ENCODE peak calls at places on chromosomes 5 and 9, in five cellular contexts. One of them, this sample, is unnamed.

GRCh38 chr5:133226186-133226585 is 174.4 kb downstream of the HSPA4 start:
- DNase-seq in cardiac muscle cell: no peak
- DNase-seq in HCT116: no peak
- DNase-seq in pancreas: no peak
- DNase-seq in fibroblast of lung: no peak
- DNase-seq in this sample: no peak

GRCh38 chr9:70578720-70579119 is 164.3 kb upstream of the KLF9 start:
- DNase-seq in HCT116: no peak
- DNase-seq in cardiac muscle cell: no peak
- DNase-seq in pancreas: no peak
- DNase-seq in fibroblast of lung: no peak
- DNase-seq in this sample: no peak

GRCh38 chr9:124010665-124011321 is 775 bp upstream of the LHX2 start:
- DNase-seq in fibroblast of lung: peak; percentile 29
- DNase-seq in pancreas: peak; percentile 58
- DNase-seq in cardiac muscle cell: peak; percentile 53
- DNase-seq in HCT116: no peak
- DNase-seq in this sample: no peak

GRCh38 chr5:98349251-98349989 is 424.0 kb upstream of the RGMB start:
- DNase-seq in HCT116: peak; percentile 8
- DNase-seq in fibroblast of lung: peak; percentile 79
- DNase-seq in pancreas: no peak
- DNase-seq in cardiac muscle cell: peak; percentile 34
- DNase-seq in this sample: peak; percentile 76

GRCh38 chr5:175347931-175348330 is 96.1 kb downstream of the DRD1 start:
- DNase-seq in pancreas: no peak
- DNase-seq in cardiac muscle cell: no peak
- DNase-seq in fibroblast of lung: no peak
- DNase-seq in HCT116: no peak
- DNase-seq in this sample: no peak

GRCh38 chr5:112757468-112758208 is 20.0 kb downstream of the APC start:
- DNase-seq in HCT116: peak; percentile 48
- DNase-seq in pancreas: no peak
- DNase-seq in cardiac muscle cell: peak; percentile 75
- DNase-seq in fibroblast of lung: peak; percentile 48
- DNase-seq in this sample: no peak

GRCh38 chr5:26847041-26847736 is 191.2 kb downstream of the CDH9 start:
- DNase-seq in HCT116: no peak
- DNase-seq in fibroblast of lung: no peak
- DNase-seq in pancreas: no peak
- DNase-seq in cardiac muscle cell: no peak
- DNase-seq in this sample: no peak

GRCh38 chr9:134592018-134592818 is 49.4 kb upstream of the COL5A1 start:
- DNase-seq in pancreas: peak; percentile 42
- DNase-seq in cardiac muscle cell: peak; percentile 90
- DNase-seq in HCT116: no peak
- DNase-seq in fibroblast of lung: peak; percentile 91
- DNase-seq in this sample: no peak

GRCh38 chr9:91214086-91214485 is 147.6 kb downstream of the AUH start:
- DNase-seq in pancreas: no peak
- DNase-seq in fibroblast of lung: peak; percentile 63
- DNase-seq in cardiac muscle cell: peak; percentile 33
- DNase-seq in HCT116: no peak
- DNase-seq in this sample: peak; percentile 37

GRCh38 chr5:83313431-83313830 is 158.1 kb upstream of the VCAN start:
- DNase-seq in cardiac muscle cell: peak; percentile 37
- DNase-seq in fibroblast of lung: peak; percentile 81
- DNase-seq in HCT116: no peak
- DNase-seq in pancreas: no peak
- DNase-seq in this sample: no peak

GRCh38 chr9:77534376-77535057 is 113.6 kb downstream of the GNA14 start:
- DNase-seq in cardiac muscle cell: peak; percentile 34
- DNase-seq in fibroblast of lung: no peak
- DNase-seq in HCT116: no peak
- DNase-seq in pancreas: no peak
- DNase-seq in this sample: no peak

GRCh38 chr9:23814243-23814642 is 11.8 kb downstream of the ELAVL2 start:
- DNase-seq in pancreas: no peak
- DNase-seq in HCT116: no peak
- DNase-seq in cardiac muscle cell: no peak
- DNase-seq in fibroblast of lung: no peak
- DNase-seq in this sample: peak; percentile 29

GRCh38 chr5:108345541-108346171 is 36.2 kb downstream of the FBXL17 start:
- DNase-seq in pancreas: no peak
- DNase-seq in cardiac muscle cell: peak; percentile 71
- DNase-seq in fibroblast of lung: peak; percentile 41
- DNase-seq in HCT116: peak; percentile 13
- DNase-seq in this sample: peak; percentile 38

GRCh38 chr5:114450516-114450909 is 88.6 kb downstream of the KCNN2 start:
- DNase-seq in pancreas: no peak
- DNase-seq in HCT116: no peak
- DNase-seq in fibroblast of lung: no peak
- DNase-seq in cardiac muscle cell: peak; percentile 9
- DNase-seq in this sample: no peak

GRCh38 chr9:30140415-30140814 is 2244.0 kb upstream of the ACO1 start:
- DNase-seq in pancreas: no peak
- DNase-seq in cardiac muscle cell: no peak
- DNase-seq in HCT116: no peak
- DNase-seq in fibroblast of lung: no peak
- DNase-seq in this sample: no peak

GRCh38 chr5:61362796-61363364 is 30.8 kb downstream of the ZSWIM6 start:
- DNase-seq in fibroblast of lung: peak; percentile 21
- DNase-seq in pancreas: no peak
- DNase-seq in cardiac muscle cell: peak; percentile 24
- DNase-seq in HCT116: no peak
- DNase-seq in this sample: no peak

GRCh38 chr9:113131689-113132151 is 19.1 kb upstream of the SLC31A2 start:
- DNase-seq in pancreas: no peak
- DNase-seq in fibroblast of lung: peak; percentile 30
- DNase-seq in HCT116: no peak
- DNase-seq in cardiac muscle cell: peak; percentile 47
- DNase-seq in this sample: no peak

GRCh38 chr9:120394058-120394669 is 185.8 kb downstream of the CDK5RAP2 start:
- DNase-seq in HCT116: no peak
- DNase-seq in cardiac muscle cell: peak; percentile 95
- DNase-seq in pancreas: no peak
- DNase-seq in fibroblast of lung: peak; percentile 97
- DNase-seq in this sample: peak; percentile 44

GRCh38 chr5:127802477-127802865 is 99.3 kb downstream of the CCDC192 start:
- DNase-seq in cardiac muscle cell: peak; percentile 21
- DNase-seq in pancreas: no peak
- DNase-seq in fibroblast of lung: peak; percentile 43
- DNase-seq in HCT116: no peak
- DNase-seq in this sample: no peak

GRCh38 chr9:97986466-97986865 is 3.3 kb downstream of the ANP32B start:
- DNase-seq in pancreas: no peak
- DNase-seq in HCT116: no peak
- DNase-seq in cardiac muscle cell: no peak
- DNase-seq in fibroblast of lung: no peak
- DNase-seq in this sample: no peak

GRCh38 chr9:73180373-73180772 is 28.7 kb downstream of the ANXA1 start:
- DNase-seq in HCT116: no peak
- DNase-seq in fibroblast of lung: peak; percentile 82
- DNase-seq in pancreas: no peak
- DNase-seq in cardiac muscle cell: peak; percentile 60
- DNase-seq in this sample: no peak

GRCh38 chr9:97615439-97616072 is 17.6 kb downstream of the TSTD2 start:
- DNase-seq in cardiac muscle cell: peak; percentile 80
- DNase-seq in fibroblast of lung: peak; percentile 49
- DNase-seq in pancreas: no peak
- DNase-seq in HCT116: peak; percentile 29
- DNase-seq in this sample: peak; percentile 29

GRCh38 chr5:135013947-135014570 is 20.0 kb downstream of the PITX1 start:
- DNase-seq in HCT116: no peak
- DNase-seq in fibroblast of lung: peak; percentile 43
- DNase-seq in pancreas: peak; percentile 75
- DNase-seq in cardiac muscle cell: peak; percentile 38
- DNase-seq in this sample: no peak

GRCh38 chr5:4882186-4882585 is 257.9 kb upstream of the ADAMTS16 start:
- DNase-seq in cardiac muscle cell: no peak
- DNase-seq in fibroblast of lung: no peak
- DNase-seq in HCT116: no peak
- DNase-seq in pancreas: no peak
- DNase-seq in this sample: no peak

DNA sequence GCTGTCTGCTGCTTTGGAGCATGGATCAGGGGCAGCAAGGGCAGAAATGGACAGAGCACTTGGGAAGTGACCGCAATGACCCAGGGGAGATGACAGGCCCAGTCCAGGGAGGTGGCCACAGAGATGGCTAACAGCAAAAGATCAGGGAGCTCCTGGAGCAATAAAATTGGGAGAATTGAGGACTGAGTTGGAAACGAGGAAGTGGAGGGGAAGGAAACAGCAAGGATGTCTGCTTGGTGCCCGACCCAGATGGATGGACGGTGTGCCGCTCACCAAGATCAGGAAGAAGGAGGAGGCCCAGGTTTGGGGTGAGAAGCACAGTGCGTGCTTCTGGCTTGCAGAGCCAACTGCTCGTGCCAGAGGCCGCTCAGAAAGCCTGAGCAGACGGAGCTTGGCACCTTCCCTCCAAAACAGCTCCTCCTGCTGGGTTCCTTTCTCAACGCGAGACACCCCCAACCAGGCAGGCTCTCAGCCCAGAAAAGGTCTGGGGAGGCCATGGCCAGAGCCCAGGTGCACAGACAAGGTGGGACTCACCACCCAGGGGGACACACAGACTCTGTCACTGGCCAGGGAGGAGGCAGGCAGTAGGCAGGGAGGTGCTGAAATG is 1.7 kb upstream of the SLC34A1 start:
- DNase-seq in fibroblast of lung: no peak
- DNase-seq in HCT116: no peak
- DNase-seq in pancreas: no peak
- DNase-seq in cardiac muscle cell: peak; percentile 51
- DNase-seq in this sample: peak; percentile 22
- H3K4me1 ChIP-seq in fibroblast of lung: no peaks in the 10 kb centered on the region
- H3K4me1 ChIP-seq in HCT116: peaks cover 17% of the 10 kb centered on the region
- H3K4me1 ChIP-seq in pancreas: no peaks in the 10 kb centered on the region
- H3K4me1 ChIP-seq in cardiac muscle cell: no peaks in the 10 kb centered on the region
- H3K4me1 ChIP-seq in this sample: no peaks in the 10 kb centered on the region

DNA sequence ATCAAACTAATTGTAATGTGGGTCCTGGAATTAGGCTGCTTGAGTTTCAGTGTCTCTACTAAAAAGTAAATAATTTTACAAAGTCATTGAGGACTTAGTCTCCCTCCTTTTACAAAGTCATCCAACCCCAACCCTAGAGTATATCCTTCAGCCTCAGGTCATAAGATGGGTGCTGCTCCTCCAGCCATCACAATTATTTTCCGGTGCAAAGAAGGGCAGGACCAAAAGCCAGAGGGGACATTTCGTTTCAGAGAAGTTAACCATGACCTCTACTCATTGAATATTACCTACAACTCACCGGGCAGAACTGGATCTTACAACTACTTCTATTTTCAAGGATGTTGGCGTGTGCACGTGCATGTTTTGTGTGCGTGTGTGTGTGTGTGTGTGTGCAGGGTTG is 60.5 kb upstream of the TNFSF8 start:
- DNase-seq in HCT116: no peak
- DNase-seq in pancreas: no peak
- DNase-seq in fibroblast of lung: no peak
- DNase-seq in cardiac muscle cell: no peak
- DNase-seq in this sample: no peak
- H3K27me3 ChIP-seq in HCT116: peaks cover 36% of the 10 kb centered on the region
- H3K27me3 ChIP-seq in pancreas: no peaks in the 10 kb centered on the region
- H3K27me3 ChIP-seq in fibroblast of lung: peaks cover 8% of the 10 kb centered on the region
- H3K27me3 ChIP-seq in cardiac muscle cell: peaks cover 84% of the 10 kb centered on the region
- H3K27me3 ChIP-seq in this sample: peaks cover 17% of the 10 kb centered on the region

GRCh38 chr9:129480705-129481104 is 140.2 kb downstream of the C9orf50 start:
- DNase-seq in pancreas: no peak
- DNase-seq in HCT116: no peak
- DNase-seq in fibroblast of lung: no peak
- DNase-seq in cardiac muscle cell: no peak
- DNase-seq in this sample: no peak
- H3K4me1 ChIP-seq in pancreas: peaks cover 30% of the 10 kb centered on the region
- H3K4me1 ChIP-seq in HCT116: peaks cover 99% of the 10 kb centered on the region
- H3K4me1 ChIP-seq in fibroblast of lung: peaks cover 35% of the 10 kb centered on the region
- H3K4me1 ChIP-seq in cardiac muscle cell: peaks cover 49% of the 10 kb centered on the region
- H3K4me1 ChIP-seq in this sample: peaks cover 17% of the 10 kb centered on the region

GRCh38 chr5:73433272-73433981 is 15.2 kb downstream of the FOXD1 start:
- DNase-seq in fibroblast of lung: no peak
- DNase-seq in pancreas: no peak
- DNase-seq in HCT116: no peak
- DNase-seq in cardiac muscle cell: no peak
- DNase-seq in this sample: no peak
- H3K27me3 ChIP-seq in fibroblast of lung: peaks cover 12% of the 10 kb centered on the region
- H3K27me3 ChIP-seq in pancreas: peaks cover 3% of the 10 kb centered on the region
- H3K27me3 ChIP-seq in HCT116: no peaks in the 10 kb centered on the region
- H3K27me3 ChIP-seq in cardiac muscle cell: peaks cover 99% of the 10 kb centered on the region
- H3K27me3 ChIP-seq in this sample: peaks cover 18% of the 10 kb centered on the region

GRCh38 chr9:133121200-133122166 is at the start of gene RALGDS:
- DNase-seq in HCT116: peak; percentile 56
- DNase-seq in fibroblast of lung: peak; percentile 77
- DNase-seq in cardiac muscle cell: peak; percentile 88
- DNase-seq in pancreas: peak; percentile 95
- DNase-seq in this sample: no peak
- H3K4me1 ChIP-seq in HCT116: peaks cover 38% of the 10 kb centered on the region
- H3K4me1 ChIP-seq in fibroblast of lung: peaks cover 24% of the 10 kb centered on the region
- H3K4me1 ChIP-seq in cardiac muscle cell: peaks cover 50% of the 10 kb centered on the region
- H3K4me1 ChIP-seq in pancreas: peaks cover 26% of the 10 kb centered on the region
- H3K4me1 ChIP-seq in this sample: no peaks in the 10 kb centered on the region

GRCh38 chr9:121464968-121465367 is 34.7 kb downstream of the GGTA1 start:
- DNase-seq in HCT116: no peak
- DNase-seq in fibroblast of lung: no peak
- DNase-seq in cardiac muscle cell: no peak
- DNase-seq in pancreas: no peak
- DNase-seq in this sample: no peak
- H3K27me3 ChIP-seq in HCT116: peaks cover 4% of the 10 kb centered on the region
- H3K27me3 ChIP-seq in fibroblast of lung: peaks cover 9% of the 10 kb centered on the region
- H3K27me3 ChIP-seq in cardiac muscle cell: peaks cover 3% of the 10 kb centered on the region
- H3K27me3 ChIP-seq in pancreas: no peaks in the 10 kb centered on the region
- H3K27me3 ChIP-seq in this sample: peaks cover 64% of the 10 kb centered on the region

DNA sequence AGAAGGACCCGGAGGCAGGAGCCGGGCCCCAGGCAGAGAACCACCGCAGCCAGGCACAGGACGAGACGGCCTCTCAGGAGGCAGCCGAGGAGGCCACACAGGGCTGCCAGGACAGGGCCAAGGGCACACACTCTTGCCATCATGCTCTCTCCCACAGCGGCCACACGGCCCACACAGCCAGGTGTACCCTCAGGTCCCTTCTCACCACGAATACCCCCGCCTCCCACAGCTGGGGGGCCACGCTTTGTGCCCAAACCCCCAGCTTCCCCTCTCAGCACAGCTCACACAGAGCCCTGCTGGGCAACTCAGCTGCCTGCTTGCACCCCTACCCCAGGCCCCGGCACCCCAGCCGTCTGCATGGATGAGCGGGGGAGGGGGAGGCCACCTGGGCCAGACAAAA is 5.3 kb downstream of the SSNA1 start:
- DNase-seq in cardiac muscle cell: no peak
- DNase-seq in pancreas: no peak
- DNase-seq in HCT116: no peak
- DNase-seq in fibroblast of lung: no peak
- DNase-seq in this sample: no peak
- H3K4me1 ChIP-seq in cardiac muscle cell: peaks cover 23% of the 10 kb centered on the region
- H3K4me1 ChIP-seq in pancreas: peaks cover 36% of the 10 kb centered on the region
- H3K4me1 ChIP-seq in HCT116: peaks cover 52% of the 10 kb centered on the region
- H3K4me1 ChIP-seq in fibroblast of lung: peaks cover 8% of the 10 kb centered on the region
- H3K4me1 ChIP-seq in this sample: peaks cover 5% of the 10 kb centered on the region

DNA sequence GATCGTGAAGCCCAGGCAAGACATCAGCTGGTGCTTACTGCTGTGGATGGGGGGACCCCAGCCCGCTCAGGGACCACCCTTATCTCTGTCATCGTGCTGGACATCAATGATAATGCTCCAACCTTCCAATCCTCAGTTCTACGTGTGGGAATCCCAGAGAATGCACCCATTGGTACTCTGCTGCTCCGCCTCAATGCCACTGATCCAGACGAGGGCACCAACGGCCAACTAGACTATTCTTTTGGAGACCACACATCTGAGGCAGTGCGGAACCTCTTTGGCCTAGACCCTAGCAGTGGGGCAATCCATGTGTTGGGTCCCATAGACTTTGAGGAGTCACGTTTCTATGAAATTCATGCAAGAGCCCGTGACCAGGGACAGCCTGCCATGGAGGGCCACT is 960 bp downstream of the PCDHGC5 start:
- DNase-seq in HCT116: no peak
- DNase-seq in fibroblast of lung: no peak
- DNase-seq in cardiac muscle cell: no peak
- DNase-seq in pancreas: no peak
- DNase-seq in this sample: no peak
- H3K27me3 ChIP-seq in HCT116: no peaks in the 10 kb centered on the region
- H3K27me3 ChIP-seq in fibroblast of lung: no peaks in the 10 kb centered on the region
- H3K27me3 ChIP-seq in cardiac muscle cell: peaks cover 38% of the 10 kb centered on the region
- H3K27me3 ChIP-seq in pancreas: no peaks in the 10 kb centered on the region
- H3K27me3 ChIP-seq in this sample: no peaks in the 10 kb centered on the region